ENCODE peak calls at places on chromosomes 3 and 15, in four cellular contexts. One of them, this sample, is unnamed.

GRCh38 chr3:64266983-64267382 is 41.7 kb upstream of the PRICKLE2 start:
- DNase-seq in GM06990: no peak
- DNase-seq in LNCaP clone FGC: no peak
- DNase-seq in CD8-positive, alpha-beta T cell: no peak
- DNase-seq in this sample: peak

GRCh38 chr3:39548282-39548681 is 80.8 kb downstream of the MOBP start:
- DNase-seq in GM06990: no peak
- DNase-seq in LNCaP clone FGC: no peak
- DNase-seq in CD8-positive, alpha-beta T cell: no peak
- DNase-seq in this sample: peak

GRCh38 chr15:69145694-69146492 is 14.5 kb upstream of the GLCE start:
- DNase-seq in GM06990: no peak
- DNase-seq in LNCaP clone FGC: no peak
- DNase-seq in CD8-positive, alpha-beta T cell: no peak
- DNase-seq in this sample: no peak

GRCh38 chr15:71261934-71262333 is 146.7 kb downstream of the THSD4 start:
- DNase-seq in GM06990: no peak
- DNase-seq in LNCaP clone FGC: no peak
- DNase-seq in CD8-positive, alpha-beta T cell: no peak
- DNase-seq in this sample: no peak

GRCh38 chr3:36597422-36597821 is 166.9 kb downstream of the DCLK3 start:
- DNase-seq in GM06990: no peak
- DNase-seq in LNCaP clone FGC: no peak
- DNase-seq in CD8-positive, alpha-beta T cell: no peak
- DNase-seq in this sample: peak

GRCh38 chr3:129556890-129557736 is 14.1 kb downstream of the H1-8 start:
- DNase-seq in GM06990: no peak
- DNase-seq in LNCaP clone FGC: no peak
- DNase-seq in CD8-positive, alpha-beta T cell: no peak
- DNase-seq in this sample: no peak

GRCh38 chr3:171415070-171415469 is 45.1 kb downstream of the TNIK start:
- DNase-seq in GM06990: no peak
- DNase-seq in LNCaP clone FGC: no peak
- DNase-seq in CD8-positive, alpha-beta T cell: no peak
- DNase-seq in this sample: peak

GRCh38 chr15:40928351-40928974 is 677 bp upstream of the DLL4 start:
- DNase-seq in GM06990: no peak
- DNase-seq in LNCaP clone FGC: no peak
- DNase-seq in CD8-positive, alpha-beta T cell: no peak
- DNase-seq in this sample: peak

GRCh38 chr3:160949460-160949859 is 155.7 kb downstream of the B3GALNT1 start:
- DNase-seq in GM06990: no peak
- DNase-seq in LNCaP clone FGC: no peak
- DNase-seq in CD8-positive, alpha-beta T cell: no peak
- DNase-seq in this sample: no peak

GRCh38 chr3:113097821-113098516 is 107.2 kb downstream of the GTPBP8 start:
- DNase-seq in GM06990: no peak
- DNase-seq in LNCaP clone FGC: no peak
- DNase-seq in CD8-positive, alpha-beta T cell: no peak
- DNase-seq in this sample: peak

GRCh38 chr3:78757734-78758133 is 1010.1 kb downstream of the ROBO1 start:
- DNase-seq in GM06990: no peak
- DNase-seq in LNCaP clone FGC: no peak
- DNase-seq in CD8-positive, alpha-beta T cell: no peak
- DNase-seq in this sample: no peak

GRCh38 chr3:66036586-66037061 is 2.1 kb downstream of the MAGI1 start:
- DNase-seq in GM06990: no peak
- DNase-seq in LNCaP clone FGC: no peak
- DNase-seq in CD8-positive, alpha-beta T cell: no peak
- DNase-seq in this sample: no peak

GRCh38 chr3:193572426-193572908 is 17.8 kb upstream of the ATP13A4 start:
- DNase-seq in GM06990: peak
- DNase-seq in LNCaP clone FGC: no peak
- DNase-seq in CD8-positive, alpha-beta T cell: peak
- DNase-seq in this sample: peak

GRCh38 chr15:71736286-71736947 is 73.9 kb upstream of the NR2E3 start:
- DNase-seq in GM06990: no peak
- DNase-seq in LNCaP clone FGC: no peak
- DNase-seq in CD8-positive, alpha-beta T cell: no peak
- DNase-seq in this sample: no peak

GRCh38 chr3:30747771-30748281 is 141.4 kb downstream of the TGFBR2 start:
- DNase-seq in GM06990: no peak
- DNase-seq in LNCaP clone FGC: no peak
- DNase-seq in CD8-positive, alpha-beta T cell: no peak
- DNase-seq in this sample: peak

GRCh38 chr3:141905129-141905528 is 28.7 kb downstream of the ATP1B3 start:
- DNase-seq in GM06990: no peak
- DNase-seq in LNCaP clone FGC: no peak
- DNase-seq in CD8-positive, alpha-beta T cell: no peak
- DNase-seq in this sample: no peak

GRCh38 chr3:59364471-59364870 is 314.6 kb upstream of the CFAP20DC start:
- DNase-seq in GM06990: no peak
- DNase-seq in LNCaP clone FGC: no peak
- DNase-seq in CD8-positive, alpha-beta T cell: no peak
- DNase-seq in this sample: peak

GRCh38 chr3:119555309-119555735 is 4.1 kb downstream of the CD80 start:
- DNase-seq in GM06990: no peak
- DNase-seq in LNCaP clone FGC: no peak
- DNase-seq in CD8-positive, alpha-beta T cell: no peak
- DNase-seq in this sample: no peak

GRCh38 chr3:128487813-128488635 is 5.0 kb downstream of the GATA2 start:
- DNase-seq in GM06990: no peak
- DNase-seq in LNCaP clone FGC: peak
- DNase-seq in CD8-positive, alpha-beta T cell: no peak
- DNase-seq in this sample: peak

GRCh38 chr15:51888593-51889195 is 59.2 kb downstream of the TMOD3 start:
- DNase-seq in GM06990: no peak
- DNase-seq in LNCaP clone FGC: no peak
- DNase-seq in CD8-positive, alpha-beta T cell: no peak
- DNase-seq in this sample: peak

GRCh38 chr3:2356298-2356950 is 257.8 kb downstream of the CNTN4 start:
- DNase-seq in GM06990: no peak
- DNase-seq in LNCaP clone FGC: no peak
- DNase-seq in CD8-positive, alpha-beta T cell: no peak
- DNase-seq in this sample: no peak

GRCh38 chr15:30922469-30923311 is 19.0 kb downstream of the FAN1 start:
- DNase-seq in GM06990: no peak
- DNase-seq in LNCaP clone FGC: no peak
- DNase-seq in CD8-positive, alpha-beta T cell: no peak
- DNase-seq in this sample: peak

GRCh38 chr3:154176036-154176435 is 54.8 kb downstream of the ARHGEF26 start:
- DNase-seq in GM06990: no peak
- DNase-seq in LNCaP clone FGC: no peak
- DNase-seq in CD8-positive, alpha-beta T cell: no peak
- DNase-seq in this sample: no peak

GRCh38 chr15:28904541-28905303 is 18.9 kb downstream of the APBA2 start:
- DNase-seq in GM06990: no peak
- DNase-seq in LNCaP clone FGC: no peak
- DNase-seq in CD8-positive, alpha-beta T cell: no peak
- DNase-seq in this sample: no peak

GRCh38 chr3:136740351-136740957 is 11.7 kb downstream of the STAG1 start:
- DNase-seq in GM06990: no peak
- DNase-seq in LNCaP clone FGC: no peak
- DNase-seq in CD8-positive, alpha-beta T cell: no peak
- DNase-seq in this sample: no peak

GRCh38 chr3:36451816-36452215 is 71.5 kb downstream of the STAC start:
- DNase-seq in GM06990: no peak
- DNase-seq in LNCaP clone FGC: peak
- DNase-seq in CD8-positive, alpha-beta T cell: no peak
- DNase-seq in this sample: no peak

GRCh38 chr3:142224482-142225072 is 808 bp downstream of the GK5 start:
- DNase-seq in GM06990: no peak
- DNase-seq in LNCaP clone FGC: no peak
- DNase-seq in CD8-positive, alpha-beta T cell: no peak
- DNase-seq in this sample: no peak

GRCh38 chr3:193928354-193929209 is 207.4 kb upstream of the HES1 start:
- DNase-seq in GM06990: no peak
- DNase-seq in LNCaP clone FGC: no peak
- DNase-seq in CD8-positive, alpha-beta T cell: no peak
- DNase-seq in this sample: peak

GRCh38 chr15:65856821-65857455 is 12.4 kb upstream of the RAB11A start:
- DNase-seq in GM06990: peak
- DNase-seq in LNCaP clone FGC: no peak
- DNase-seq in CD8-positive, alpha-beta T cell: peak
- DNase-seq in this sample: peak

GRCh38 chr3:161081675-161082462 is 23.3 kb downstream of the B3GALNT1 start:
- DNase-seq in GM06990: no peak
- DNase-seq in LNCaP clone FGC: no peak
- DNase-seq in CD8-positive, alpha-beta T cell: no peak
- DNase-seq in this sample: no peak

GRCh38 chr3:182567666-182568065 is 225.6 kb upstream of the ATP11B start:
- DNase-seq in GM06990: no peak
- DNase-seq in LNCaP clone FGC: no peak
- DNase-seq in CD8-positive, alpha-beta T cell: no peak
- DNase-seq in this sample: no peak

GRCh38 chr15:80183886-80184285 is 31.1 kb downstream of the FAH start:
- DNase-seq in GM06990: no peak
- DNase-seq in LNCaP clone FGC: no peak
- DNase-seq in CD8-positive, alpha-beta T cell: no peak
- DNase-seq in this sample: no peak

GRCh38 chr3:140219923-140220452 is 285.0 kb downstream of the CLSTN2 start:
- DNase-seq in GM06990: no peak
- DNase-seq in LNCaP clone FGC: no peak
- DNase-seq in CD8-positive, alpha-beta T cell: no peak
- DNase-seq in this sample: no peak
- TF ChIP-seq CTCF in GM06990: peak
- TF ChIP-seq CTCF in LNCaP clone FGC: peak
- TF ChIP-seq CTCF in CD8-positive, alpha-beta T cell: no peak
- TF ChIP-seq CTCF in this sample: no peak

GRCh38 chr3:9715127-9715526 is 11.5 kb downstream of the CPNE9 start:
- DNase-seq in GM06990: no peak
- DNase-seq in LNCaP clone FGC: peak
- DNase-seq in CD8-positive, alpha-beta T cell: no peak
- DNase-seq in this sample: peak

GRCh38 chr3:9717563-9717962 is 13.9 kb downstream of the CPNE9 start:
- DNase-seq in GM06990: no peak
- DNase-seq in LNCaP clone FGC: no peak
- DNase-seq in CD8-positive, alpha-beta T cell: no peak
- DNase-seq in this sample: no peak

GRCh38 chr3:9718118-9718517 is 13.4 kb upstream of the BRPF1 start:
- DNase-seq in GM06990: no peak
- DNase-seq in LNCaP clone FGC: no peak
- DNase-seq in CD8-positive, alpha-beta T cell: no peak
- DNase-seq in this sample: no peak

GRCh38 chr3:9717050-9717555 is 13.5 kb downstream of the CPNE9 start:
- DNase-seq in GM06990: no peak
- DNase-seq in LNCaP clone FGC: no peak
- DNase-seq in CD8-positive, alpha-beta T cell: no peak
- DNase-seq in this sample: no peak

DNA sequence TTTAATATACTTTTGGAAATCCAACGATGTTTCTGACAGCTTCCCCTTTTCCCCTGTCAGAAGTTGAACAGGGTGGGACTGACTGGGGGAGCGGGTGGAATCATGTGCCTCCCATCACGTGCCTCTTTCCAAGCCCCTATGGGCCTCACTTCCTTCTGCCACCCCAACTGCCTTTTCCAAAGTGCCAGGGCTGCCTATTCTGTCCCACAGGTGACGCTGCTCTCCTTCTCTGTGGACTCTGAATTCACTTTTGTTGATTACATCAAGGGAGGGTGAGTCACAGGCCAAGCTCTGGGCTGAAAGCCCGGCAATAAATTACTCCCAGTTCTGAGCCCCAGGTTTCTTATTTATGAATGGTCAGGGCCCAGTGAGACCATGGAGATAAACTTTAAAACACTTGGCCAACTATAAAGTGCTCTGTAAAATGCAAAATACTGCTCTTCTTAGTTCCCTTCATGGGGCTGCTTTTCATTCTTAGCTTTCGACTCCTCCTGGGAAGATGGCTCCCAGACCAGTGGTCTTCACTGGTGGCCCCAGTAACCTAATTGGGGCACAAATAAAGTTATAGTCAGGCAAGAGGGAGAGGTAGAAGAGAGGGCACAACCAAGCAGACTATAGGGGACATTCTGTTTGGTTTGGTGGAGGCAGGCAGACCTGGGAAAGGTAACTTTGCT is 12.3 kb downstream of the CPNE9 start:
- DNase-seq in GM06990: no peak
- DNase-seq in LNCaP clone FGC: peak
- DNase-seq in CD8-positive, alpha-beta T cell: no peak
- DNase-seq in this sample: peak
- TF ChIP-seq CTCF in GM06990: peak
- TF ChIP-seq CTCF in LNCaP clone FGC: peak
- TF ChIP-seq CTCF in CD8-positive, alpha-beta T cell: no peak
- TF ChIP-seq CTCF in this sample: peak

GRCh38 chr3:9820944-9821343 is 10.9 kb downstream of the TTLL3 start:
- DNase-seq in GM06990: no peak
- DNase-seq in LNCaP clone FGC: no peak
- DNase-seq in CD8-positive, alpha-beta T cell: no peak
- DNase-seq in this sample: peak
- TF ChIP-seq CTCF in GM06990: peak
- TF ChIP-seq CTCF in LNCaP clone FGC: peak
- TF ChIP-seq CTCF in CD8-positive, alpha-beta T cell: no peak
- TF ChIP-seq CTCF in this sample: peak

GRCh38 chr15:67240235-67241131 is 14.0 kb downstream of the AAGAB start:
- DNase-seq in GM06990: peak
- DNase-seq in LNCaP clone FGC: peak
- DNase-seq in CD8-positive, alpha-beta T cell: no peak
- DNase-seq in this sample: peak
- TF ChIP-seq CTCF in GM06990: peak
- TF ChIP-seq CTCF in LNCaP clone FGC: peak
- TF ChIP-seq CTCF in CD8-positive, alpha-beta T cell: no peak
- TF ChIP-seq CTCF in this sample: peak

GRCh38 chr15:92383528-92384326 is 10.0 kb upstream of the ST8SIA2 start:
- DNase-seq in GM06990: no peak
- DNase-seq in LNCaP clone FGC: no peak
- DNase-seq in CD8-positive, alpha-beta T cell: no peak
- DNase-seq in this sample: no peak
- TF ChIP-seq CTCF in GM06990: peak
- TF ChIP-seq CTCF in LNCaP clone FGC: peak
- TF ChIP-seq CTCF in CD8-positive, alpha-beta T cell: peak
- TF ChIP-seq CTCF in this sample: peak

GRCh38 chr3:122558605-122559004 is 5.5 kb downstream of the PARP9 start:
- DNase-seq in GM06990: no peak
- DNase-seq in LNCaP clone FGC: no peak
- DNase-seq in CD8-positive, alpha-beta T cell: no peak
- DNase-seq in this sample: no peak

GRCh38 chr3:122562923-122563716 is 980 bp downstream of the PARP9 start:
- DNase-seq in GM06990: no peak
- DNase-seq in LNCaP clone FGC: no peak
- DNase-seq in CD8-positive, alpha-beta T cell: no peak
- DNase-seq in this sample: no peak

GRCh38 chr3:122559906-122560305 is 4.2 kb downstream of the PARP9 start:
- DNase-seq in GM06990: no peak
- DNase-seq in LNCaP clone FGC: no peak
- DNase-seq in CD8-positive, alpha-beta T cell: no peak
- DNase-seq in this sample: no peak

GRCh38 chr3:122563717-122564025 is 429 bp downstream of the PARP9 start:
- DNase-seq in GM06990: no peak
- DNase-seq in LNCaP clone FGC: no peak
- DNase-seq in CD8-positive, alpha-beta T cell: no peak
- DNase-seq in this sample: no peak

GRCh38 chr3:122560680-122561079 is 3.4 kb downstream of the PARP9 start:
- DNase-seq in GM06990: peak
- DNase-seq in LNCaP clone FGC: peak
- DNase-seq in CD8-positive, alpha-beta T cell: peak
- DNase-seq in this sample: peak
- TF ChIP-seq CTCF in GM06990: peak
- TF ChIP-seq CTCF in LNCaP clone FGC: peak
- TF ChIP-seq CTCF in CD8-positive, alpha-beta T cell: peak
- TF ChIP-seq CTCF in this sample: peak

This sample was measured in epithelial cell of esophagus.